ENCODE peak calls at places on chromosomes 16 and 17, in four cellular contexts. T, N, C and Z are unnamed samples.

GRCh38 chr17:42097691-42098661 is at the start of gene ZNF385C:
- DNase-seq in C (peak; percentile 41), T (no peak), N (no peak), Z (no peak)

GRCh38 chr17:36136031-36136430 is 32.4 kb downstream of the CCL4 start:
- DNase-seq in C (no peak), N (no peak), T (no peak), Z (no peak)

GRCh38 chr16:25256821-25257503 is 683 bp downstream of the ZKSCAN2 start:
- DNase-seq in N (no peak), T (no peak), C (no peak), Z (no peak)

GRCh38 chr17:63752707-63753106 is 11.1 kb upstream of the STRADA start:
- DNase-seq in N (no peak), T (no peak), C (no peak), Z (no peak)

GRCh38 chr16:68369697-68370096 is 58.9 kb downstream of the PRMT7 start:
- DNase-seq in N (no peak), T (peak; percentile 67), C (no peak), Z (no peak)

GRCh38 chr16:20744922-20745440 is 3.4 kb upstream of the THUMPD1 start:
- DNase-seq in C (no peak), N (no peak), T (no peak), Z (no peak)

GRCh38 chr16:67312450-67313118 is 14.0 kb downstream of the KCTD19 start:
- DNase-seq in T (no peak), N (no peak), C (no peak), Z (no peak)

GRCh38 chr16:85215478-85216120 is 103.3 kb upstream of the CIBAR2 start:
- DNase-seq in C (no peak), N (no peak), T (no peak), Z (no peak)

GRCh38 chr16:78034530-78034929 is 12.2 kb downstream of the CLEC3A start:
- DNase-seq in T (no peak), N (no peak), C (no peak), Z (no peak)

GRCh38 chr17:66466933-66467367 is 164.5 kb downstream of the PRKCA start:
- DNase-seq in C (no peak), N (peak; percentile 50), T (no peak), Z (peak; percentile 34)

GRCh38 chr17:82204831-82205719 is 7.6 kb downstream of the CCDC57 start:
- DNase-seq in N (no peak), C (no peak), T (no peak), Z (no peak)

GRCh38 chr17:4898927-4899326 is 409 bp upstream of the C17orf107 start:
- DNase-seq in N (no peak), T (peak; percentile 81), C (no peak), Z (no peak)

GRCh38 chr17:62616993-62617893 is 10.2 kb upstream of the MRC2 start:
- DNase-seq in N (no peak), T (no peak), C (no peak), Z (no peak)

GRCh38 chr17:81568416-81568815 is 16.3 kb upstream of the FAAP100 start:
- DNase-seq in T (peak; percentile 54), C (no peak), N (no peak), Z (no peak)

GRCh38 chr17:61208301-61209098 is 191.1 kb upstream of the TBX2 start:
- DNase-seq in N (no peak), C (no peak), T (no peak), Z (no peak)

GRCh38 chr17:14033166-14033565 is 36.1 kb upstream of the COX10 start:
- DNase-seq in N (no peak), T (no peak), C (no peak), Z (no peak)

GRCh38 chr16:66419527-66419926 is 7.6 kb upstream of the BEAN1 start:
- DNase-seq in N (no peak), C (no peak), T (no peak), Z (no peak)

GRCh38 chr16:56848955-56849689 is 15.9 kb upstream of the SLC12A3 start:
- DNase-seq in T (peak; percentile 40), N (peak; percentile 47), C (no peak), Z (no peak)

GRCh38 chr17:9968881-9969280 is 63.8 kb upstream of the RCVRN start:
- DNase-seq in C (no peak), N (no peak), T (no peak), Z (no peak)

GRCh38 chr16:87959391-87959968 is 8.2 kb downstream of the BANP start:
- DNase-seq in T (no peak), N (no peak), C (no peak), Z (no peak)

GRCh38 chr17:3957735-3958134 is 6.5 kb downstream of the ATP2A3 start:
- DNase-seq in C (no peak), T (no peak), N (no peak), Z (no peak)

GRCh38 chr17:1605681-1606351 is 22.8 kb downstream of the SLC43A2 start:
- DNase-seq in C (peak; percentile 81), T (peak; percentile 92), N (no peak), Z (no peak)

GRCh38 chr17:1608676-1609075 is 20.0 kb downstream of the SLC43A2 start:
- DNase-seq in T (no peak), N (no peak), C (no peak), Z (no peak)

GRCh38 chr17:1604831-1605528 is 23.7 kb downstream of the SLC43A2 start:
- DNase-seq in N (peak; percentile 48), T (peak; percentile 80), C (peak; percentile 33), Z (no peak)

GRCh38 chr17:1607971-1608320 is 20.7 kb downstream of the SLC43A2 start:
- DNase-seq in C (no peak), N (no peak), T (no peak), Z (no peak)

GRCh38 chr17:1606352-1606985 is 22.2 kb downstream of the SLC43A2 start:
- DNase-seq in T (no peak), N (no peak), C (no peak), Z (no peak)
- H3K4me1 ChIP-seq in T (peaks cover 36% of the 10 kb centered on the region), N (peaks cover 6% of the 10 kb centered on the region), C (peaks cover 5% of the 10 kb centered on the region), Z (peaks cover 14% of the 10 kb centered on the region)

GRCh38 chr16:72073831-72074230 is 10.8 kb downstream of the HPR start:
- DNase-seq in T (no peak), C (peak; percentile 31), N (no peak), Z (no peak)
- H3K4me3 ChIP-seq in T (no peak overlapping the region), C (no peak overlapping the region), N (no peak overlapping the region), Z (no peak overlapping the region)

DNA sequence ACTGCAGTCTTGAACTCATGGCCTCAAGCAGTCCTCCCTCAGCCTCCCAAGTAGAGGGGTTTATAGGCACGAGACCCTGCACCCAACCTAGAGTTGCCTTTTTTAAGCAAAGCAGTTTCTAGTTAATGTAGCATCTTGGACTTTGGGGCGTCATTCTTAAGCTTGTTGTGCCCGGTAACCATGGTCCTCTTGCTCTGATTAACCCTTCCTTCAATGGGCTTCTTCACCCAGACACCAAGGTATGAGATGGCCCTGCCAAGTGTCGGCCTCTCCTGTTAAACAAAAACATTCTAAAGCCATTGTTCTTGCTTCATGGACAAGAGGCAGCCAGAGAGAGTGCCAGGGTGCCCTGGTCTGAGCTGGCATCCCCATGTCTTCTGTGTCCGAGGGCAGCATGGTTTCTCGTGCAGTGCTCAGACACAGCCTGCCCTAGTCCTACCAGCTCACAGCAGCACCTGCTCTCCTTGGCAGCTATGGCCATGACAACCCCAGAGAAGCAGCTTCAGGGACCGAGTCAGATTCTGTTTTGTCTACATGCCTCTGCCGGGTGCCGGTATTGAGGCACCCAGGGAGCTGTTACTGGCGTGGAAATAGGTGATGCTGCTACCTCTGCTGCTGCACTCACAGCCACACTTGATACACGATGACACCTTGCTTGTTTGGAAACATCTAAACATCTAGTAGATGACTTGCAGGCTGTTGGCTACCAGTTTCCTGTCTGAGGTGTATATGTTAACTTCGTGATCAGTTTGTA is 3.3 kb downstream of the RPL13 start:
- DNase-seq in T (no peak), C (no peak), N (no peak), Z (no peak)
- H3K4me1 ChIP-seq in T (peaks cover 14% of the 10 kb centered on the region), C (peaks cover 51% of the 10 kb centered on the region), N (peaks cover 11% of the 10 kb centered on the region), Z (peaks cover 52% of the 10 kb centered on the region)

GRCh38 chr16:51143166-51143565 is 7.9 kb downstream of the SALL1 start:
- DNase-seq in T (no peak), N (no peak), C (no peak), Z (no peak)
- H3K4me3 ChIP-seq in T (peak overlapping the region; percentile 87), N (no peak overlapping the region), C (no peak overlapping the region), Z (no peak overlapping the region)

GRCh38 chr16:75065149-75065807 is 51.3 kb downstream of the LDHD start:
- DNase-seq in N (no peak), C (no peak), T (no peak), Z (no peak)
- H3K4me1 ChIP-seq in N (peaks cover 20% of the 10 kb centered on the region), C (peaks cover 57% of the 10 kb centered on the region), T (peaks cover 21% of the 10 kb centered on the region), Z (peaks cover 54% of the 10 kb centered on the region)